ENCODE peak calls at places on chromosomes 13 and 19, in ten cellular contexts. L is skeletal muscle cell; E is CD4-positive, alpha-beta memory T cell; Y is BJ; Q is NCI-H748 treated with DMSO at 0.1 percent for 48 hours; D is nucleus accumbens; V is activated CD4-positive, alpha-beta T cell treated with anti-CD3 and anti-CD28 coated beads for 4 hours; S is kidney tubule cell; X is mucosa of descending colon; T is GDM1. O is an unnamed sample.

GRCh38 chr19:9847087-9847671 is 12.1 kb downstream of the PIN1 start:
- DNase-seq in L (peak), E (peak), Y (peak), Q (no peak), D (no peak), V (peak), S (peak), X (no peak), T (no peak), O (peak)

GRCh38 chr19:2230029-2230531 is 6.0 kb downstream of the PLEKHJ1 start:
- DNase-seq in L (no peak), E (no peak), Y (no peak), Q (no peak), D (no peak), V (no peak), S (no peak), X (no peak), T (no peak), O (no peak)

GRCh38 chr13:21014666-21015170 is 46.7 kb downstream of the LATS2 start:
- DNase-seq in L (peak), E (no peak), Y (peak), Q (no peak), D (no peak), V (no peak), S (peak), X (no peak), T (no peak), O (no peak)

GRCh38 chr13:105848494-105848893 is 687.0 kb downstream of the EFNB2 start:
- DNase-seq in L (no peak), E (no peak), Y (no peak), Q (no peak), D (no peak), V (no peak), S (no peak), X (no peak), T (no peak), O (no peak)

GRCh38 chr13:66224644-66225043 is 1005.5 kb downstream of the PCDH9 start:
- DNase-seq in L (no peak), E (no peak), Y (no peak), Q (no peak), D (no peak), V (no peak), S (no peak), X (no peak), T (no peak), O (no peak)

GRCh38 chr13:28353679-28354078 is 141.2 kb downstream of the FLT1 start:
- DNase-seq in L (no peak), E (no peak), Y (no peak), Q (no peak), D (no peak), V (no peak), S (no peak), X (no peak), T (no peak), O (no peak)

GRCh38 chr13:83332751-83333150 is 549.5 kb downstream of the SLITRK1 start:
- DNase-seq in L (no peak), E (no peak), Y (no peak), Q (no peak), D (no peak), V (no peak), S (no peak), X (no peak), T (no peak), O (no peak)

GRCh38 chr13:51297556-51297955 is 41.9 kb upstream of the SERPINE3 start:
- DNase-seq in L (no peak), E (no peak), Y (no peak), Q (no peak), D (no peak), V (no peak), S (no peak), X (no peak), T (no peak), O (no peak)

GRCh38 chr19:3543150-3544053 is 4.4 kb downstream of the TEKTIP1 start:
- DNase-seq in L (no peak), E (no peak), Y (no peak), Q (no peak), D (no peak), V (no peak), S (no peak), X (no peak), T (no peak), O (no peak)

GRCh38 chr13:83295684-83296083 is 586.6 kb downstream of the SLITRK1 start:
- DNase-seq in L (no peak), E (no peak), Y (no peak), Q (no peak), D (no peak), V (no peak), S (no peak), X (no peak), T (no peak), O (no peak)

GRCh38 chr19:44694184-44694579 is 4.8 kb upstream of the CEACAM16 start:
- DNase-seq in L (no peak), E (no peak), Y (no peak), Q (no peak), D (no peak), V (peak), S (no peak), X (peak), T (no peak), O (no peak)

GRCh38 chr13:79482271-79482970 is 1.5 kb downstream of the NDFIP2 start:
- DNase-seq in L (no peak), E (no peak), Y (no peak), Q (no peak), D (no peak), V (no peak), S (peak), X (no peak), T (no peak), O (no peak)

GRCh38 chr13:31797154-31797775 is 57.9 kb downstream of the RXFP2 start:
- DNase-seq in L (no peak), E (no peak), Y (no peak), Q (peak), D (no peak), V (no peak), S (peak), X (no peak), T (no peak), O (no peak)

GRCh38 chr19:13095393-13095784 is 7.3 kb downstream of the LYL1 start:
- DNase-seq in L (no peak), E (no peak), Y (no peak), Q (no peak), D (no peak), V (no peak), S (no peak), X (no peak), T (peak), O (no peak)

GRCh38 chr19:50722248-50723013 is 733 bp upstream of the CLEC11A start:
- DNase-seq in L (no peak), E (no peak), Y (no peak), Q (no peak), D (no peak), V (no peak), S (no peak), X (no peak), T (no peak), O (no peak)

GRCh38 chr19:41325947-41326706 is 16.2 kb downstream of the CCDC97 start:
- DNase-seq in L (peak), E (peak), Y (peak), Q (no peak), D (peak), V (no peak), S (peak), X (no peak), T (no peak), O (no peak)

GRCh38 chr19:13056052-13056660 is 46.5 kb downstream of the LYL1 start:
- DNase-seq in L (peak), E (no peak), Y (no peak), Q (no peak), D (no peak), V (no peak), S (peak), X (peak), T (no peak), O (no peak)

GRCh38 chr13:110662105-110662504 is 43.8 kb downstream of the CARS2 start:
- DNase-seq in L (no peak), E (no peak), Y (no peak), Q (no peak), D (no peak), V (no peak), S (no peak), X (no peak), T (no peak), O (no peak)

GRCh38 chr13:19324325-19324724 is 142.7 kb upstream of the TUBA3C start:
- DNase-seq in L (no peak), E (no peak), Y (no peak), Q (no peak), D (no peak), V (no peak), S (no peak), X (no peak), T (no peak), O (no peak)

GRCh38 chr13:43934273-43934672 is 54.6 kb downstream of the LACC1 start:
- DNase-seq in L (no peak), E (no peak), Y (no peak), Q (no peak), D (no peak), V (no peak), S (peak), X (no peak), T (no peak), O (no peak)

GRCh38 chr13:102089722-102090121 is 312.1 kb downstream of the FGF14 start:
- DNase-seq in L (no peak), E (no peak), Y (no peak), Q (no peak), D (no peak), V (no peak), S (no peak), X (no peak), T (no peak), O (no peak)

GRCh38 chr13:99432637-99433542 is 68.4 kb upstream of the TM9SF2 start:
- DNase-seq in L (peak), E (peak), Y (peak), Q (no peak), D (no peak), V (peak), S (peak), X (peak), T (peak), O (peak)

GRCh38 chr13:102580552-102581169 is 16.1 kb upstream of the TPP2 start:
- DNase-seq in L (peak), E (peak), Y (peak), Q (peak), D (no peak), V (peak), S (peak), X (no peak), T (peak), O (peak)

GRCh38 chr13:94662274-94662945 is 49.9 kb downstream of the SOX21 start:
- DNase-seq in L (no peak), E (no peak), Y (no peak), Q (no peak), D (no peak), V (no peak), S (no peak), X (no peak), T (no peak), O (no peak)

GRCh38 chr13:50617134-50617721 is 226.3 kb downstream of the DLEU7 start:
- DNase-seq in L (peak), E (no peak), Y (peak), Q (no peak), D (no peak), V (no peak), S (peak), X (no peak), T (peak), O (no peak)

GRCh38 chr19:55838906-55839305 is 2.6 kb downstream of the NLRP4 start:
- DNase-seq in L (no peak), E (no peak), Y (no peak), Q (no peak), D (no peak), V (no peak), S (no peak), X (no peak), T (no peak), O (no peak)